ENCODE peak calls at places on chromosomes 7 and 10, in four cellular contexts. I, M, J and A are unnamed samples.
A peak's percentile ranks its signal among the peaks of the same experiment; 100 is the strongest.

GRCh38 chr7:45677311-45677900 is 103.2 kb downstream of the ADCY1 start:
- DNase-seq in I (no peak), M (no peak), J (no peak), A (no peak)

GRCh38 chr10:132630666-132631347 is 93.2 kb downstream of the INPP5A start:
- DNase-seq in I (no peak), M (no peak), J (no peak), A (no peak)

GRCh38 chr7:106108988-106109387 is 3.1 kb downstream of the SYPL1 start:
- DNase-seq in I (no peak), M (no peak), J (no peak), A (no peak)

GRCh38 chr7:119916501-119916900 is 356.5 kb upstream of the KCND2 start:
- DNase-seq in I (no peak), M (no peak), J (no peak), A (no peak)

GRCh38 chr10:4120454-4120853 is 335.4 kb upstream of the KLF6 start:
- DNase-seq in I (no peak), M (no peak), J (no peak), A (no peak)

GRCh38 chr10:71228875-71229720 is 16.7 kb downstream of the UNC5B start:
- DNase-seq in I (no peak), M (no peak), J (no peak), A (no peak)

GRCh38 chr7:21616796-21617436 is 74.1 kb downstream of the DNAH11 start:
- DNase-seq in I (no peak), M (no peak), J (no peak), A (peak; percentile 42)

GRCh38 chr10:24242562-24242961 is 33.6 kb downstream of the KIAA1217 start:
- DNase-seq in I (no peak), M (no peak), J (no peak), A (no peak)

GRCh38 chr10:19158870-19159269 is 110.3 kb downstream of the MALRD1 start:
- DNase-seq in I (no peak), M (no peak), J (no peak), A (no peak)

GRCh38 chr10:29734980-29735627 is 100.3 kb upstream of the SVIL start:
- DNase-seq in I (no peak), M (peak; percentile 28), J (peak; percentile 40), A (no peak)

GRCh38 chr7:150944066-150945042 is 33.8 kb downstream of the KCNH2 start:
- DNase-seq in I (no peak), M (no peak), J (no peak), A (no peak)

GRCh38 chr10:75512534-75512933 is 81.1 kb downstream of the LRMDA start:
- DNase-seq in I (no peak), M (no peak), J (no peak), A (no peak)

GRCh38 chr10:110372656-110373055 is 67.9 kb upstream of the SMNDC1 start:
- DNase-seq in I (no peak), M (no peak), J (no peak), A (no peak)

GRCh38 chr7:99365318-99366141 is 9.0 kb upstream of the ARPC1B start:
- DNase-seq in I (no peak), M (peak; percentile 27), J (no peak), A (no peak)

GRCh38 chr7:45992831-45993230 is 71.8 kb upstream of the IGFBP3 start:
- DNase-seq in I (no peak), M (no peak), J (no peak), A (no peak)

GRCh38 chr7:33916357-33917081 is 11.2 kb downstream of the BMPER start:
- DNase-seq in I (no peak), M (no peak), J (no peak), A (no peak)

GRCh38 chr10:48773580-48773979 is 88.9 kb downstream of the WDFY4 start:
- DNase-seq in I (no peak), M (no peak), J (no peak), A (no peak)

GRCh38 chr10:95716866-95717265 is 23.1 kb upstream of the TCTN3 start:
- DNase-seq in I (no peak), M (no peak), J (no peak), A (no peak)

GRCh38 chr10:114754445-114755320 is 66.9 kb upstream of the FHIP2A start:
- DNase-seq in I (no peak), M (no peak), J (no peak), A (no peak)

GRCh38 chr10:28970231-28970630 is 292.9 kb downstream of the BAMBI start:
- DNase-seq in I (no peak), M (no peak), J (no peak), A (no peak)

GRCh38 chr7:131013716-131014115 is 279.7 kb upstream of the KLF14 start:
- DNase-seq in I (no peak), M (no peak), J (no peak), A (no peak)

GRCh38 chr7:101507791-101508252 is 121.3 kb downstream of the MYL10 start:
- DNase-seq in I (no peak), M (peak; percentile 75), J (no peak), A (peak; percentile 10)

GRCh38 chr7:1114505-1114904 is 26.6 kb downstream of the GPER1 start:
- DNase-seq in I (no peak), M (no peak), J (no peak), A (no peak)

GRCh38 chr10:125123363-125124113 is 36.8 kb downstream of the CTBP2 start:
- DNase-seq in I (no peak), M (peak; percentile 69), J (peak; percentile 52), A (no peak)

GRCh38 chr7:46071601-46072000 is 150.5 kb upstream of the IGFBP3 start:
- DNase-seq in I (no peak), M (no peak), J (no peak), A (no peak)

GRCh38 chr10:19488592-19489280 is 327.5 kb upstream of the PLXDC2 start:
- DNase-seq in I (no peak), M (no peak), J (peak; percentile 34), A (no peak)

GRCh38 chr7:78141533-78142281 is 343.1 kb downstream of the PHTF2 start:
- DNase-seq in I (no peak), M (peak; percentile 11), J (no peak), A (no peak)

GRCh38 chr7:136061433-136061832 is 84.3 kb upstream of the MTPN start:
- DNase-seq in I (no peak), M (no peak), J (no peak), A (no peak)

GRCh38 chr10:7391748-7392147 is 19.1 kb downstream of the SFMBT2 start:
- DNase-seq in I (no peak), M (no peak), J (no peak), A (no peak)

GRCh38 chr7:1425292-1426136 is 33.8 kb downstream of the MICALL2 start:
- DNase-seq in I (no peak), M (no peak), J (no peak), A (no peak)

GRCh38 chr10:131653140-131653539 is 247.7 kb upstream of the PPP2R2D start:
- DNase-seq in I (no peak), M (no peak), J (no peak), A (no peak)

GRCh38 chr10:30000802-30001571 is 58.4 kb downstream of the JCAD start:
- DNase-seq in I (no peak), M (no peak), J (no peak), A (peak; percentile 31)

GRCh38 chr10:78512205-78512550 is 478.5 kb downstream of the RPS24 start:
- DNase-seq in I (no peak), M (no peak), J (no peak), A (no peak)

GRCh38 chr7:51430480-51431086 is 114.0 kb upstream of the COBL start:
- DNase-seq in I (no peak), M (peak; percentile 46), J (peak; percentile 35), A (peak; percentile 25)